ENCODE peak calls at places on chromosomes 11 and 22, in ten cellular contexts. B is AG08395; U is CD8-positive, alpha-beta memory T cell; M is posterior vena cava; X is foreskin fibroblast; L is EL; R is left ventricle myocardium superior; T is stimulated activated CD8-positive, alpha-beta memory T cell treated with anti-CD3 and anti-CD28 coated beads, Interleukin-2, amount 100 ng/mL, for 48 hours; Y is heart right ventricle; W is GM23338. O is an unnamed sample.

GRCh38 chr22:31206896-31207687 is 5.0 kb upstream of the LIMK2 start:
- DNase-seq in B (no peak), U (no peak), M (no peak), X (no peak), L (no peak), R (peak; percentile 70), T (no peak), Y (peak; percentile 65), W (no peak), O (peak; percentile 23)

GRCh38 chr11:134691474-134691873 is 279.4 kb upstream of the B3GAT1 start:
- DNase-seq in B (no peak), U (no peak), M (no peak), X (no peak), L (no peak), R (no peak), T (no peak), Y (no peak), W (no peak), O (no peak)

GRCh38 chr22:38403806-38404205 is 51.2 kb downstream of the KCNJ4 start:
- DNase-seq in B (no peak), U (no peak), M (peak; percentile 50), X (no peak), L (no peak), R (no peak), T (no peak), Y (no peak), W (no peak), O (no peak)

GRCh38 chr11:62922653-62923371 is 1.6 kb upstream of the CHRM1 start:
- DNase-seq in B (no peak), U (no peak), M (peak; percentile 75), X (peak; percentile 25), L (peak; percentile 19), R (no peak), T (no peak), Y (no peak), W (peak; percentile 72), O (no peak)

GRCh38 chr11:68460741-68461283 is at the start of gene PPP6R3:
- DNase-seq in B (peak; percentile 58), U (no peak), M (no peak), X (no peak), L (no peak), R (no peak), T (no peak), Y (no peak), W (no peak), O (no peak)

GRCh38 chr11:108606070-108606469 is 12.5 kb upstream of the EXPH5 start:
- DNase-seq in B (no peak), U (no peak), M (no peak), X (no peak), L (no peak), R (no peak), T (no peak), Y (no peak), W (no peak), O (no peak)

GRCh38 chr22:39518996-39519680 is 1.2 kb upstream of the ATF4 start:
- DNase-seq in B (peak; percentile 67), U (no peak), M (no peak), X (no peak), L (no peak), R (no peak), T (no peak), Y (no peak), W (no peak), O (peak; percentile 57)

GRCh38 chr11:1237128-1237580 is 14.3 kb downstream of the MUC5B start:
- DNase-seq in B (no peak), U (no peak), M (peak; percentile 74), X (no peak), L (no peak), R (peak; percentile 28), T (no peak), Y (no peak), W (no peak), O (no peak)